ENCODE peak calls at places on chromosomes 2 and 18, in seven cellular contexts. Z is HepG2, N is GM12878, C is SK-N-SH, G is HCT116, O is H1, U is K562. M is an unnamed sample.

GRCh38 chr18:75654928-75655745 is 227.6 kb upstream of the SMIM21 start:
- DNase-seq in Z (no peak), C (no peak), G (no peak), U (no peak), O (no peak), N (no peak), M (no peak)

GRCh38 chr2:236177967-236178909 is 10.1 kb upstream of the GBX2 start:
- DNase-seq in U (peak; percentile 73), G (peak; percentile 56), C (peak; percentile 93), N (no peak), Z (peak; percentile 54), O (peak; percentile 94), M (no peak)

GRCh38 chr18:78719821-78720220 is 259.8 kb upstream of the SALL3 start:
- DNase-seq in Z (no peak), G (no peak), O (no peak), C (no peak), N (no peak), U (no peak), M (no peak)

GRCh38 chr2:239166201-239166834 is 234.5 kb downstream of the HDAC4 start:
- DNase-seq in C (no peak), G (no peak), Z (no peak), U (no peak), O (no peak), N (no peak), M (no peak)

GRCh38 chr2:85605406-85606115 is 3.1 kb upstream of the TMEM150A start:
- DNase-seq in G (no peak), N (no peak), U (no peak), O (no peak), Z (peak; percentile 87), C (no peak), M (no peak)

GRCh38 chr2:119749405-119750066 is 10.2 kb upstream of the PTPN4 start:
- DNase-seq in N (no peak), U (no peak), Z (no peak), C (no peak), G (no peak), O (no peak), M (no peak)

GRCh38 chr2:46915281-46915810 is at the start of gene MCFD2:
- DNase-seq in O (no peak), Z (no peak), G (no peak), N (no peak), U (peak; percentile 30), C (no peak), M (no peak)

GRCh38 chr2:16318474-16319195 is 347.0 kb downstream of the CYRIA start:
- DNase-seq in G (no peak), N (no peak), C (no peak), O (no peak), Z (no peak), U (peak; percentile 23), M (no peak)

GRCh38 chr2:58925676-58926081 is 684.6 kb upstream of the FANCL start:
- DNase-seq in Z (no peak), U (peak; percentile 4), C (no peak), N (no peak), O (no peak), G (no peak), M (no peak)

GRCh38 chr2:54726431-54726830 is 3.0 kb downstream of the EML6 start:
- DNase-seq in O (no peak), N (no peak), Z (no peak), U (no peak), C (no peak), G (no peak), M (no peak)

GRCh38 chr2:189363559-189363958 is 77.7 kb upstream of the WDR75 start:
- DNase-seq in N (no peak), G (peak; percentile 48), Z (peak; percentile 44), U (no peak), O (no peak), C (no peak), M (no peak)

GRCh38 chr2:146814971-146815370 is 1029.9 kb upstream of the ACVR2A start:
- DNase-seq in N (no peak), G (no peak), C (no peak), U (no peak), O (no peak), Z (no peak), M (no peak)

GRCh38 chr2:9873337-9873736 is 30.1 kb downstream of the TAF1B start:
- DNase-seq in N (no peak), G (no peak), C (no peak), O (no peak), Z (no peak), U (no peak), M (no peak)

DNA sequence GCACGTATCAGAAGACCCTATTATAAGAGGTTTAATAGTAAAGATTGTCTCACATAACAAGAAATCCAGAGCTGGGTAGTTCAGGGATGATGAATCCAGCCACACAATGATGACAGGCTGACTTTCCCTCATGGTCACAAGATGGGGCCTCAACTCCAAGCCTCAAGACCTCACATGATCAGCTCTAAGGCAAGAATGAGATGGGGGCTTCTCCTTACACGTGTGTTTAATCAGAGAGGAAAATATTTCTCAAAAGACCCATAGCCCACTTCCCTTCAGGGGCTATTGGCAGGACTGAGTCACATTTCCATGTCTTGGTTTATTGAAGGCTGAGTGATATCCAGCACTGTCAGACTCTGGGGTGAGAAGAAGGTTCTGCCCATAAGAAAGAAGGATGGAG is 100.2 kb upstream of the FOSL2 start:
- DNase-seq in N (no peak), C (no peak), O (no peak), Z (no peak), G (no peak), U (no peak), M (no peak)
- TF ChIP-seq JUND in N (no peak), C (no peak), O (no peak), Z (no peak), G (no peak), U (no peak), M (no peak)

DNA sequence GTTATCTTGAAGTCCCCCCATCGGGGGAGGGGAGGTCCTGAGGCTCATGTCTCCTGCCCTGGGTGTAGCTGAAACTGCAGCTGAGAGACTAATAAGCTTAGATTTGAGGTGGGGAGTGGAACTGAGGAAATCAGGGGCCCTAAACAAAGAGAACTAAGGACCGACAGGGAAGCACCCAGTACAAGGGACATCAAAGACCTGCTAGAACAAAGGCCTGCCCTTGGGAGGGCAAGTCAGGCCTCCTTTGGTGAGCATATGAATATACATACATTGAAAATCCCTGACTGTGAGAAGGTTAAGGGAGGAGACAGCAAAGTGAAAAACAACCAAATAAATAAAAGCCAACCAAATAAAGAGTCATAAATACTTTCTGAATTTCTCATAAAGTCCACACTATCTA is 1132.5 kb upstream of the CELF4 start:
- DNase-seq in N (no peak), G (no peak), C (no peak), Z (no peak), U (no peak), O (no peak), M (no peak)
- TF ChIP-seq JUND in N (no peak), G (no peak), C (no peak), Z (no peak), U (no peak), O (no peak), M (no peak)

GRCh38 chr2:33022989-33023731 is 76.4 kb downstream of the LTBP1 start:
- DNase-seq in U (peak; percentile 77), C (no peak), O (no peak), N (no peak), Z (peak; percentile 63), G (peak; percentile 22), M (no peak)

GRCh38 chr2:33019796-33020195 is 73.0 kb downstream of the LTBP1 start:
- DNase-seq in C (no peak), N (no peak), O (no peak), Z (no peak), G (no peak), U (peak; percentile 79), M (no peak)

GRCh38 chr2:33022395-33022985 is 75.7 kb downstream of the LTBP1 start:
- DNase-seq in U (no peak), G (no peak), C (no peak), N (no peak), Z (no peak), O (no peak), M (no peak)

GRCh38 chr2:33020883-33021282 is 74.1 kb downstream of the LTBP1 start:
- DNase-seq in G (no peak), C (no peak), O (no peak), Z (no peak), N (no peak), U (peak; percentile 53), M (no peak)

DNA sequence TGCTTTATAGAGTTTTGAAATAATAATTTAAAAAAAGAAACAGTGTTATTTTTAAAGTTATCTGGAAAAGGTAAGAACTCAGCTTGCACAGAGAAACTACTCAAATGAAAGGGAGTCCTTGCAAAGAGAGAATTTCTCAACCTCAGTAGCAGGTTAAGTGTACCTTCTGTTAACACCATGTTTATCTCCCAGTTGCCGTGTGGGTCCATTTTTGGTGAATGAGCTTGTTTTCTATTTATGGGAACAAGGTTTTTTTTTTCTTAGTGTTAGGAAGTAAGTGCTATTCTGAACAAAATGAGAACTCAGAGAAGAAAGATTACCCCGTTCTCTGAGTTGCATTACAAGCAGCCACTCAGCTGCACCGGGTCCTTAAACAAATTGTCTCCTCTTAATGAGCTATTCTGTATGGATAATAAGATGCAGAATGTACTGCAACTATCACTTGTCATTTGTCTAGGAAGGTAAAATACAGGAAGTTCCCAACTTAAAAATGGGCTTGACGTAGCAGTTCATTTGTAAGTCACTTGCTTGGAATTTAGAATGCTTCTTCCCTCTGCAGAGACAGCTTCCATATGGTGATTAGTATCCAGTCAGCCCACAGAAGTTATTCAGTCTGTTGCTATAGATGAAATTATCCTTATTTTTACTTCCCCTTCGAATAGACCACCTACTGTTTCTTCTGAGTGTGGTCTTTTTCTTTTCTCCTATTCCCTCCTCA is 74.9 kb downstream of the LTBP1 start:
- DNase-seq in G (no peak), U (peak; percentile 42), Z (no peak), O (no peak), N (no peak), C (no peak), M (no peak)
- TF ChIP-seq JUND in G (no peak), U (no peak), Z (no peak), O (no peak), N (no peak), C (peak; percentile 61), M (no peak)

GRCh38 chr2:20415511-20415918 is 31.4 kb upstream of the RHOB start:
- DNase-seq in C (no peak), U (no peak), G (no peak), O (no peak), Z (no peak), N (no peak), M (no peak)

GRCh38 chr2:20418519-20418918 is 28.4 kb upstream of the RHOB start:
- DNase-seq in N (no peak), Z (no peak), C (no peak), G (no peak), U (no peak), O (no peak), M (no peak)

GRCh38 chr2:20411361-20411894 is 35.4 kb upstream of the RHOB start:
- DNase-seq in N (no peak), Z (peak; percentile 79), U (peak; percentile 79), O (peak; percentile 90), G (peak; percentile 61), C (peak; percentile 77), M (peak; percentile 84)

GRCh38 chr2:20416723-20417122 is 30.2 kb upstream of the RHOB start:
- DNase-seq in N (no peak), U (no peak), O (no peak), G (no peak), C (no peak), Z (no peak), M (no peak)

DNA sequence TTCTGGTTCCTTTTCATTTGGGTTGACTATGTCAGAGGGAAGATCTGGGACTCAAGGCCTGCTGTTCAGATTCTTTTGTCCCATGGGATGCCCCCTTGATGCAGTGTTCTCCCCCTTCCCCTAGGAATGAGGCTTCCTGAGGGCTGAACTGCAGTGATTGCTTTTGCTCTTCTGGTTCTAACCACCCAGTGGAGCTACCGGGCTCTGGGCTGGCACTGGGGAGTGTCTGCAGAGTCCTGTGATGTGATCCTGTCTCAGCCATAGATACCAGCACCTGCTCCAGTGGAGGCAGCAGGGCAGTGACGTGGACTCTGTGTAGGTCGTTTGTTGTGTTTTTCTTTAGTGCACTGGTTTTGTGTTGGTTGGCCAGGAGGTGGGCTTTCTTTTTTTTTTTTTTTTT is 32.1 kb upstream of the RHOB start:
- DNase-seq in C (no peak), Z (no peak), O (no peak), U (no peak), N (no peak), G (no peak), M (no peak)
- TF ChIP-seq JUND in C (no peak), Z (no peak), O (no peak), U (no peak), N (no peak), G (no peak), M (no peak)